ENCODE peak calls at places on chromosomes 6 and 20, in eight cellular contexts. C is tibial nerve, M is progenitor cell of endocrine pancreas, J is mammary epithelial cell, X is psoas muscle, N is astrocyte of the spinal cord, I is brain microvascular endothelial cell, K is PC-3. Q is an unnamed sample.

GRCh38 chr20:8800089-8800488 is 268.8 kb upstream of the PLCB4 start:
- DNase-seq in K (peak; percentile 16), X (no peak), N (no peak), C (no peak), I (no peak), J (no peak), M (no peak), Q (no peak)

GRCh38 chr20:36575066-36575743 is 1.8 kb downstream of the TGIF2 start:
- DNase-seq in K (peak; percentile 77), X (peak; percentile 59), M (no peak), C (peak; percentile 38), I (peak; percentile 35), J (peak; percentile 12), N (peak; percentile 65), Q (peak; percentile 31)

GRCh38 chr6:3850451-3851203 is 1.5 kb downstream of the FAM50B start:
- DNase-seq in X (no peak), J (no peak), I (no peak), C (no peak), K (no peak), M (no peak), N (no peak), Q (no peak)

GRCh38 chr6:10395171-10395945 is 19.5 kb downstream of the TFAP2A start:
- DNase-seq in N (no peak), X (no peak), J (peak; percentile 65), C (no peak), K (peak; percentile 37), M (no peak), I (no peak), Q (no peak)

GRCh38 chr6:280775-281468 is 11.4 kb upstream of the DUSP22 start:
- DNase-seq in I (no peak), J (no peak), M (no peak), K (no peak), C (peak; percentile 3), N (no peak), X (no peak), Q (no peak)

GRCh38 chr20:46031701-46032254 is 2.8 kb downstream of the SLC12A5 start:
- DNase-seq in X (no peak), J (no peak), C (no peak), I (no peak), M (no peak), N (no peak), K (peak; percentile 22), Q (peak; percentile 59)

GRCh38 chr6:43714311-43715055 is 26.9 kb upstream of the MRPS18A start:
- DNase-seq in C (peak; percentile 77), X (peak; percentile 79), J (no peak), K (no peak), N (peak; percentile 38), M (no peak), I (no peak), Q (peak; percentile 73)

GRCh38 chr6:3328796-3329195 is 70.0 kb downstream of the PSMG4 start:
- DNase-seq in C (no peak), I (no peak), K (no peak), J (no peak), X (no peak), M (no peak), N (no peak), Q (no peak)

GRCh38 chr6:3402310-3403243 is 54.3 kb downstream of the SLC22A23 start:
- DNase-seq in N (no peak), K (no peak), J (peak; percentile 88), M (no peak), C (no peak), X (no peak), I (no peak), Q (no peak)

GRCh38 chr20:48157970-48158369 is 372.7 kb upstream of the SULF2 start:
- DNase-seq in J (peak; percentile 18), X (peak; percentile 61), M (no peak), N (no peak), I (no peak), C (peak; percentile 62), K (peak; percentile 47), Q (no peak)

GRCh38 chr6:15444081-15444731 is 198.3 kb downstream of the JARID2 start:
- DNase-seq in N (no peak), I (no peak), C (no peak), K (no peak), M (no peak), J (no peak), X (no peak), Q (no peak)

GRCh38 chr20:41150664-41151063 is 13.3 kb downstream of the PLCG1 start:
- DNase-seq in N (no peak), M (no peak), I (no peak), X (peak; percentile 6), J (no peak), C (no peak), K (no peak), Q (no peak)

GRCh38 chr20:43459022-43459942 is 1.6 kb downstream of the SRSF6 start:
- DNase-seq in K (no peak), C (peak; percentile 24), I (peak; percentile 12), N (no peak), M (no peak), X (no peak), J (peak; percentile 21), Q (peak; percentile 55)

GRCh38 chr6:25320459-25320858 is 41.3 kb downstream of the CARMIL1 start:
- DNase-seq in I (no peak), C (no peak), N (peak; percentile 8), M (no peak), K (no peak), X (no peak), J (no peak), Q (no peak)

GRCh38 chr6:103273048-103273447 is 1586.7 kb downstream of the HACE1 start:
- DNase-seq in X (no peak), N (no peak), J (no peak), M (no peak), K (peak; percentile 52), I (no peak), C (no peak), Q (no peak)

DNA sequence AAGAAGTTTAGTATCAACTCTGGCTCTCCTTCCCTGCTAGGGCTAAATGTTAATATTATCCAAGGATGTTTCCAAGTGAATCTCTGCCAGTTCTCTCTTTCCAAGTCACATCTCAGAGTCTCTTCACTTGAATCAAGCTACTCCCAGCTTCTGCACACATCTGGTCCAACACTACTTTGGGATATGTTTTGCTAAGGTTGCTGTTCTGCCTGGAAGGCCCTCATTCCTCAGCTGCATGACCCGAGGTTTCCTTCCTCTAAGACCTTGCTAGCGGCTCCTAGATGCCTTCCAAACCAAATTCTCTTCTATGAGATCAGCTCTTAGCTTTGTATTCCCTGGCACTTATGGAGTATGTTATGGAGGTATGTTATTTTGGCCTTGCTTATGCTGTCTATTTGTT is 331.8 kb downstream of the GJA1 start:
- DNase-seq in I (no peak), X (no peak), K (no peak), C (no peak), J (no peak), N (no peak), M (no peak), Q (no peak)
- TF ChIP-seq CTCF in I (no peak), X (no peak), K (no peak), C (no peak), J (no peak), N (no peak), M (no peak), Q (no peak)

GRCh38 chr6:93424303-93425064 is 5.1 kb upstream of the EPHA7 start:
- DNase-seq in M (no peak), J (no peak), I (no peak), K (peak; percentile 29), N (peak; percentile 28), C (no peak), X (no peak), Q (peak; percentile 3)
- TF ChIP-seq CTCF in M (peak; percentile 66), J (peak; percentile 48), I (peak; percentile 57), K (peak; percentile 63), N (peak; percentile 69), C (peak; percentile 21), X (no peak), Q (peak; percentile 46)

GRCh38 chr6:53793318-53793975 is 1.4 kb upstream of the LRRC1 start:
- DNase-seq in M (peak; percentile 56), K (peak; percentile 86), C (no peak), X (no peak), I (peak; percentile 60), N (peak; percentile 65), J (peak; percentile 77), Q (peak; percentile 57)

GRCh38 chr6:53794720-53795253 is at the start of gene LRRC1:
- DNase-seq in X (peak; percentile 90), K (peak; percentile 95), C (peak; percentile 85), N (peak; percentile 94), M (peak; percentile 98), J (peak; percentile 89), I (peak; percentile 85), Q (peak; percentile 98)

GRCh38 chr6:53792973-53793317 is 1.9 kb upstream of the LRRC1 start:
- DNase-seq in J (no peak), I (no peak), C (no peak), M (no peak), N (no peak), X (no peak), K (no peak), Q (no peak)

GRCh38 chr6:53795254-53795701 is 473 bp downstream of the LRRC1 start:
- DNase-seq in K (peak; percentile 38), C (no peak), I (no peak), N (no peak), X (no peak), M (no peak), J (peak; percentile 53), Q (no peak)

DNA sequence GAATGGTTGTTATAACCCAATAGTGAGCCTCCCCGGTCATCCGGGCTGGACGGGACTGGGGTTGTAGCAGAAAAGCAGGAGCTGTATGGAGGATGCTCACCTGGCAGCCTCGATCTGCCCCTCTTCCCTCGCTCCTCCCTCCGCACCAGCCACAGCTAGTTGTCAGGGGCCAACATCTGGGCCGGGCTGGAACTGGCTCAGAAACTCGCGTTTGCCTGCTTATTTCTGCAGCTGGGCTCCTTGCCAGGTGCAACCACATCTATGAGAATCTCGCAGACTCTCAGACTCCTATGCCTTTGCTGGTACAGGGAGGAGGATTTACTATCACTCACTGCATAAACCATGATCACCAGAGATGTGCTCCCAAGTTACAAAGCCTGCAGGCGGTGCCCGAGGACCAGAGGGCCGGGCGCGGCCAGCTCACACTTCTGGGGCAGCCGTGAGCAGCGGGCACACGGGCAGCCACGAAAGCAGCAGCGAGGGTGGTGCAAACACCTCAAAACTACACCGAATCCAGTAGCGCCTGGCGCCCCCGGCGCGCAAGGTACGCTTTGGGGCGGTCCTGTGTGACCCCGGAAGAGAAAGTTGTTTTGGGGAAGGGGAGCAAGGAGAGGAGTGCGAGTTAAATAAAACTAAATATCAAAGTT is 609 bp upstream of the LRRC1 start:
- DNase-seq in I (peak; percentile 69), N (peak; percentile 88), K (peak; percentile 75), J (peak; percentile 87), M (peak; percentile 20), C (peak; percentile 51), X (peak; percentile 54), Q (peak; percentile 59)
- TF ChIP-seq CTCF in I (peak; percentile 71), N (peak; percentile 68), K (peak; percentile 47), J (peak; percentile 10), M (peak; percentile 16), C (peak; percentile 32), X (peak; percentile 19), Q (no peak)

DNA sequence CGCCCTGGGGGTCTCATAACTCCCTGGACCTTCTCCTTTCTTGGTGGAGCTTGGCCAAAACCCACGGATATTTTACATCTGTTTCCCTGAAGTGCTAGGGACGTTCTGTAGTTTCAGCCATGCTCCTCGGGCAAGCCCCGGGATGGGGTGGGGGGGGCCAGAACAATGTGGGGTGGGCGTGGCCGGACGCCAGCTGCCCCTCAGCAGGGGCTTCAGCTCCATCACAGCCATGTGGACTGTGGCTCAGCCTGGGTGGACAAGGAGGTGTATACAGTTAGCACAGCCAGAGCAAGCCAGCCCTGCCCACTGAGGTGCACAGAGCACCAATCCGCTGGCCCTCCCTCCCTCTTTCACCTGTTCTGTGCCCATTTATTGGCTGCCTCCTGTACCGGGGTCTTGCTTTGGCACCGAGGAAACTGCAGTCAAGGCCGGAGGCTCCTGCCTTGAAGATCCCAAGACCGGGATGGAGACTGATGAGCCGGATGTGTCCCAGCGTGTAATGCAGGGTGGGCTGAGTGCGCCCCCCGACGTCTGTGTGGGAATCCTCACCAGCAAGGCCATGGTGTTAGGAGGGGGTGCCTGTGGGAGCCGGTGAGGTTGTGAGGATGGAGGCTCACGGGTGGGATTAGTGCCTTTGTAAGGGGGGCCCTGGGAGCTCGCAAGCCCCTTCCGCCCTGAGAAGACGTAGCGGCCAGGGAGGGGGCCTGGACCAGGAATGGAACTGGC is 28.0 kb downstream of the FRMD1 start:
- DNase-seq in C (no peak), M (no peak), I (no peak), J (no peak), X (no peak), N (no peak), K (no peak), Q (no peak)
- TF ChIP-seq CTCF in C (no peak), M (no peak), I (peak; percentile 53), J (no peak), X (no peak), N (peak; percentile 25), K (no peak), Q (no peak)

Q was measured in nephron progenitor cell.